ENCODE peak calls at places on chromosomes 1 and 21, in nine cellular contexts. W is uterus, U is cardiac muscle cell, Z is pancreas, M is HCT116, K is AG04450, C is fibroblast of lung, Y is thoracic aorta, F is IMR-90. P is an unnamed sample.

GRCh38 chr1:180953791-180954721 is 41.4 kb downstream of the KIAA1614 start:
- DNase-seq in W (peak; percentile 80), U (peak; percentile 72), Z (peak; percentile 77), M (no peak), K (peak; percentile 8), C (peak; percentile 60), Y (no peak), F (peak; percentile 12), P (peak; percentile 77)

GRCh38 chr1:247172956-247173355 is 1.1 kb upstream of the ZNF124 start:
- DNase-seq in W (no peak), U (no peak), Z (no peak), M (no peak), K (no peak), C (no peak), Y (no peak), F (no peak), P (no peak)

GRCh38 chr1:9942399-9942938 is 722 bp downstream of the LZIC start:
- DNase-seq in W (no peak), U (peak; percentile 73), Z (no peak), M (no peak), K (peak; percentile 10), C (peak; percentile 70), Y (no peak), F (peak; percentile 72), P (peak; percentile 76)

GRCh38 chr1:15017105-15017504 is 136.4 kb upstream of the TMEM51 start:
- DNase-seq in W (no peak), U (peak; percentile 15), Z (no peak), M (no peak), K (no peak), C (no peak), Y (no peak), F (no peak), P (no peak)

GRCh38 chr1:13607002-13607401 is 23.4 kb downstream of the PDPN start:
- DNase-seq in W (no peak), U (no peak), Z (no peak), M (no peak), K (no peak), C (no peak), Y (no peak), F (no peak), P (no peak)

GRCh38 chr1:19203440-19203839 is 6.6 kb downstream of the UBR4 start:
- DNase-seq in W (no peak), U (peak; percentile 34), Z (peak; percentile 36), M (no peak), K (no peak), C (peak; percentile 64), Y (peak; percentile 59), F (peak; percentile 85), P (no peak)

GRCh38 chr1:37100310-37100709 is 66.0 kb upstream of the GRIK3 start:
- DNase-seq in W (no peak), U (no peak), Z (no peak), M (no peak), K (no peak), C (no peak), Y (no peak), F (no peak), P (no peak)

GRCh38 chr1:3910769-3911520 is 10.9 kb upstream of the C1orf174 start:
- DNase-seq in W (peak; percentile 52), U (peak; percentile 58), Z (peak; percentile 73), M (peak; percentile 54), K (no peak), C (peak; percentile 40), Y (no peak), F (peak; percentile 37), P (peak; percentile 78)

GRCh38 chr1:165686121-165686970 is 12.0 kb downstream of the ALDH9A1 start:
- DNase-seq in W (no peak), U (no peak), Z (no peak), M (no peak), K (no peak), C (no peak), Y (no peak), F (no peak), P (peak; percentile 45)

GRCh38 chr1:27872802-27873665 is 690 bp downstream of the THEMIS2 start:
- DNase-seq in W (no peak), U (peak; percentile 16), Z (no peak), M (no peak), K (no peak), C (peak; percentile 33), Y (no peak), F (peak; percentile 40), P (peak; percentile 32)

GRCh38 chr1:174953657-174954435 is 45.9 kb upstream of the CACYBP start:
- DNase-seq in W (no peak), U (no peak), Z (no peak), M (no peak), K (no peak), C (no peak), Y (no peak), F (no peak), P (no peak)

GRCh38 chr1:226736001-226736907 is 2.8 kb downstream of the ITPKB start:
- DNase-seq in W (peak; percentile 70), U (peak; percentile 25), Z (no peak), M (no peak), K (no peak), C (no peak), Y (no peak), F (no peak), P (no peak)

GRCh38 chr1:201610806-201611205 is 71.9 kb downstream of the NAV1 start:
- DNase-seq in W (no peak), U (no peak), Z (no peak), M (no peak), K (no peak), C (no peak), Y (no peak), F (no peak), P (no peak)

GRCh38 chr1:119279441-119280415 is 88.9 kb upstream of the HAO2 start:
- DNase-seq in W (no peak), U (peak; percentile 82), Z (no peak), M (peak; percentile 71), K (no peak), C (peak; percentile 46), Y (no peak), F (peak; percentile 76), P (peak; percentile 47)

GRCh38 chr1:9284061-9284460 is 8.6 kb upstream of the SPSB1 start:
- DNase-seq in W (no peak), U (no peak), Z (no peak), M (no peak), K (no peak), C (no peak), Y (no peak), F (no peak), P (no peak)

GRCh38 chr1:16630661-16631247 is 17.4 kb upstream of the NBPF1 start:
- DNase-seq in W (peak; percentile 23), U (no peak), Z (peak; percentile 38), M (no peak), K (no peak), C (no peak), Y (no peak), F (no peak), P (no peak)

GRCh38 chr1:161879261-161879660 is 113.1 kb downstream of the ATF6 start:
- DNase-seq in W (no peak), U (no peak), Z (no peak), M (no peak), K (no peak), C (no peak), Y (no peak), F (no peak), P (no peak)

GRCh38 chr1:115493834-115494233 is 147.9 kb upstream of the VANGL1 start:
- DNase-seq in W (no peak), U (no peak), Z (no peak), M (no peak), K (no peak), C (no peak), Y (no peak), F (no peak), P (no peak)

GRCh38 chr1:68442822-68443556 is 6.8 kb downstream of the RPE65 start:
- DNase-seq in W (no peak), U (peak; percentile 66), Z (no peak), M (peak; percentile 43), K (peak; percentile 36), C (peak; percentile 68), Y (no peak), F (peak; percentile 82), P (peak; percentile 79)

GRCh38 chr21:15379776-15380175 is 315.0 kb upstream of the NRIP1 start:
- DNase-seq in W (no peak), U (peak; percentile 57), Z (no peak), M (no peak), K (no peak), C (no peak), Y (no peak), F (no peak), P (peak; percentile 33)
- H3K9me3 ChIP-seq in W (no peaks in the 10 kb centered on the region), U (no peaks in the 10 kb centered on the region), Z (no peaks in the 10 kb centered on the region), M (no peaks in the 10 kb centered on the region), K (no peaks in the 10 kb centered on the region), C (no peaks in the 10 kb centered on the region), Y (no peaks in the 10 kb centered on the region), F (no peaks in the 10 kb centered on the region), P (no peaks in the 10 kb centered on the region)

GRCh38 chr1:158027485-158027884 is 34.0 kb downstream of the KIRREL1 start:
- DNase-seq in W (no peak), U (no peak), Z (no peak), M (no peak), K (no peak), C (no peak), Y (no peak), F (no peak), P (no peak)
- H3K27ac ChIP-seq in W (no peak overlapping the region), U (no peak overlapping the region), Z (no peak overlapping the region), M (no peak overlapping the region), K (no peak overlapping the region), C (no peak overlapping the region), Y (peak overlapping the region; percentile 37), F (no peak overlapping the region), P (peak overlapping the region; percentile 6)

DNA sequence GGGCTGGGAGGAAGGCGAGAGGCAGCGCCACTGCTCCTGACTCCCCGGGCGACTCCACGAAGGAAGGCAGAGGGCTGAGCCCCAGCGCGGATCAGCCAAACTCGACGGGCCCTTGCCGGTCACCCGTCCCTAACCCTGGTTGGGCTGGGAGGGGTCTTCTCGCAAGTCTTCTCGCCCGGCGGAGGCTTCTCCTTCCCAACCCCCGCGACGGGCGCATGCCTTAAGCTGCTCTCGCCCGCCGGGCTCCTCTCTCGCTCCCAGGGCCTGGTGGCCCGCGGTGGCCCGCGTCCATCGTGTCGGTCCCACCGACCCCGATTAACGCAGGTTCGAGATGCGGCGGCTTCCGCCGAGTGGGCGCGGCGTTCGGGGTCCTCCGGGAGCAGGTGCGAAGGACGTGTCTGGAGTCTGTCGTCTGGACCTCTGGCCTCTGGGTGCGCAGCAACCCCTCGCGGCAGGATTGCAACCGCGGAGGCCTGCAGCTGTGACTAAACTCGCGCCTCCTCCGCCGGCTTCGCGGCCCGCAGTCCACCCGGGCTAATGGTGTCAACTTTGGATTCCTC is 29.0 kb upstream of the PPM1J start:
- DNase-seq in W (peak; percentile 26), U (peak; percentile 63), Z (peak; percentile 19), M (no peak), K (no peak), C (peak; percentile 50), Y (no peak), F (peak; percentile 50), P (no peak)
- TF ChIP-seq CTCF in W (no peak), U (peak; percentile 62), Z (no peak), M (no peak), K (peak; percentile 72), C (peak; percentile 47), Y (peak; percentile 27), F (peak; percentile 59), P (no peak)

DNA sequence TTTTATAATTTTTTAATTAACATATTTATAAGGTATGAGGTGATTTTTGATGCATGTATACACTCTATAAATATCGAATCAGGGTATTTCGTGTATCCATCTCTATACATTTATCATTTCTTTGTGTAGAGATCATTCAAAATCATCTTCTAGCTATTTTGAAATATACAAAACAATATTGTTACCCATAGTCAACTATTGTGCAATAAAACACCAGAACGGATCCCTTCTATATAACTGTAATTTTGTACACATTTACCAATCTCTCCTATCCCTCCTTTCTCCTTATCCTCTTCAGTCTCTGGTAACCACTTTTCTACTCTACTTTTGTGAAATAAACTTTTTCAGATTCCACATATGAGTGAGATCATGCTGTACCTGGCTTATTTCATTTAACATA is 1459.6 kb downstream of the MRPL39 start:
- DNase-seq in W (no peak), U (no peak), Z (no peak), M (no peak), K (no peak), C (no peak), Y (no peak), F (no peak), P (no peak)
- H3K9me3 ChIP-seq in W (no peaks in the 10 kb centered on the region), U (no peaks in the 10 kb centered on the region), Z (no peaks in the 10 kb centered on the region), M (peaks cover 25% of the 10 kb centered on the region), K (no peaks in the 10 kb centered on the region), C (no peaks in the 10 kb centered on the region), Y (no peaks in the 10 kb centered on the region), F (no peaks in the 10 kb centered on the region), P (peaks cover 22% of the 10 kb centered on the region)

P was measured in A673.